ENCODE peak calls at places on chromosomes 7 and 10, in ten cellular contexts. L, W, O, P, U, V, J, C, S and G are unnamed samples.

GRCh38 chr10:48451969-48452878 is 145.7 kb downstream of the MAPK8 start:
- DNase-seq in L (peak), W (no peak), O (no peak), P (no peak), U (no peak), V (no peak), J (no peak), C (peak), S (no peak), G (peak)

GRCh38 chr10:600876-601275 is 88.6 kb downstream of the DIP2C start:
- DNase-seq in L (no peak), W (no peak), O (no peak), P (no peak), U (peak), V (peak), J (peak), C (no peak), S (no peak), G (peak)

GRCh38 chr7:28207486-28208158 is 27.0 kb upstream of the JAZF1 start:
- DNase-seq in L (no peak), W (no peak), O (no peak), P (no peak), U (no peak), V (no peak), J (no peak), C (no peak), S (no peak), G (no peak)

GRCh38 chr7:4042402-4042801 is 639.7 kb upstream of the FOXK1 start:
- DNase-seq in L (no peak), W (no peak), O (no peak), P (no peak), U (no peak), V (no peak), J (no peak), C (peak), S (no peak), G (no peak)

GRCh38 chr7:74025146-74025545 is 2.8 kb upstream of the ELN start:
- DNase-seq in L (no peak), W (no peak), O (no peak), P (no peak), U (no peak), V (no peak), J (no peak), C (no peak), S (no peak), G (no peak)

GRCh38 chr7:117323585-117323876 is 673 bp upstream of the WNT2 start:
- DNase-seq in L (no peak), W (no peak), O (no peak), P (no peak), U (peak), V (no peak), J (no peak), C (no peak), S (no peak), G (no peak)

GRCh38 chr7:31058122-31058521 is 6.0 kb downstream of the ADCYAP1R1 start:
- DNase-seq in L (no peak), W (no peak), O (no peak), P (no peak), U (no peak), V (no peak), J (no peak), C (no peak), S (no peak), G (no peak)

GRCh38 chr10:77555591-77556212 is 81.9 kb downstream of the KCNMA1 start:
- DNase-seq in L (no peak), W (no peak), O (no peak), P (no peak), U (no peak), V (no peak), J (no peak), C (no peak), S (no peak), G (no peak)

GRCh38 chr10:31936933-31937332 is 8.3 kb upstream of the ARHGAP12 start:
- DNase-seq in L (no peak), W (no peak), O (no peak), P (no peak), U (no peak), V (no peak), J (no peak), C (no peak), S (no peak), G (no peak)

GRCh38 chr7:130818056-130818455 is 84.0 kb upstream of the KLF14 start:
- DNase-seq in L (no peak), W (no peak), O (no peak), P (no peak), U (no peak), V (no peak), J (no peak), C (no peak), S (no peak), G (no peak)

GRCh38 chr7:128347573-128348147 is 4.0 kb upstream of the RBM28 start:
- DNase-seq in L (no peak), W (no peak), O (no peak), P (peak), U (no peak), V (no peak), J (no peak), C (no peak), S (peak), G (peak)

GRCh38 chr10:5659702-5660528 is 6.5 kb downstream of the ASB13 start:
- DNase-seq in L (no peak), W (no peak), O (peak), P (peak), U (peak), V (peak), J (no peak), C (no peak), S (peak), G (peak)

GRCh38 chr10:17273403-17273802 is 45.4 kb downstream of the VIM start:
- DNase-seq in L (no peak), W (no peak), O (no peak), P (peak), U (peak), V (no peak), J (no peak), C (no peak), S (peak), G (no peak)

GRCh38 chr10:30705086-30705624 is 75.6 kb upstream of the LYZL2 start:
- DNase-seq in L (no peak), W (no peak), O (no peak), P (no peak), U (no peak), V (no peak), J (no peak), C (peak), S (no peak), G (no peak)

GRCh38 chr10:93435621-93436385 is 46.3 kb downstream of the MYOF start:
- DNase-seq in L (no peak), W (no peak), O (no peak), P (no peak), U (peak), V (no peak), J (no peak), C (no peak), S (peak), G (no peak)

GRCh38 chr10:789831-790701 is 100.6 kb upstream of the DIP2C start:
- DNase-seq in L (no peak), W (peak), O (no peak), P (no peak), U (no peak), V (no peak), J (no peak), C (peak), S (no peak), G (peak)

GRCh38 chr10:73865459-73866442 is 8.6 kb downstream of the CAMK2G start:
- DNase-seq in L (no peak), W (no peak), O (peak), P (no peak), U (no peak), V (no peak), J (no peak), C (no peak), S (no peak), G (no peak)

GRCh38 chr10:59847888-59848287 is 58.5 kb downstream of the CCDC6 start:
- DNase-seq in L (no peak), W (no peak), O (no peak), P (no peak), U (no peak), V (no peak), J (no peak), C (no peak), S (no peak), G (no peak)

GRCh38 chr7:32218741-32219283 is 148.6 kb upstream of the PDE1C start:
- DNase-seq in L (no peak), W (no peak), O (no peak), P (no peak), U (no peak), V (no peak), J (no peak), C (no peak), S (no peak), G (no peak)

GRCh38 chr7:80603940-80604339 is 34.5 kb upstream of the CD36 start:
- DNase-seq in L (no peak), W (no peak), O (no peak), P (no peak), U (no peak), V (no peak), J (no peak), C (no peak), S (no peak), G (no peak)

GRCh38 chr7:151735854-151736402 is 141.0 kb downstream of the PRKAG2 start:
- DNase-seq in L (no peak), W (no peak), O (no peak), P (no peak), U (no peak), V (no peak), J (no peak), C (no peak), S (no peak), G (no peak)

DNA sequence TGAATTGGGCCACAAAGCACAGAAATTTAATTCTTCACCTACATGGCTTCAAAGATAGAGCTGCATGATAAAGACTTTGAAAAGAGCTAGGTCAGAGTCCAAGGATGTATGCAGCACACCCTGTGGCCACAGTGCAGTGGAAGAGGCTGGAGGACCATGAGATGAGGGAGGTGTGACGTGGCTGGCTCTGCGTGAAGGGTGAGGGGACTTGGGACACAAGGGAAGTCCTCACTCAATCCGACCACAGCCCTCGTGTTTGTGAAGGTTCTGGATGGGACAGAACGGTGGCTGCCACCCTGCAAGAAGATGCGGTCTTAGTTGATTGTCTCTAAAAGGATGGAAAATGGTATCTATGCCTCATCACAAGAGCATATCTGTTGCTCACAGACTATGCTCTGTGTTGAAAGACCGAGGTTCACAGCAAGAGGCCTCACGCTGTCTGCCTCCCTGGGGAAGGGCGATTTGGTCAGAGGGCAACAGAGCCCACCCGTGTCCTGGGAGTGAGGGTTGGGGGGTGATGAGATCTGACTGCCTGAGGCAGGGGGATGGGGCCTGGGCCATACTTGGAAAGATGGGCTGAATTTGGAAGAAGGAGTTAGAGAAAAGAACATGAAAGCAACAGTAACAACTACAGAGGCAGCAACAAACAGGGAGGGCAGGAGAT is 174.4 kb upstream of the SHH start:
- DNase-seq in L (no peak), W (no peak), O (no peak), P (no peak), U (no peak), V (no peak), J (no peak), C (no peak), S (no peak), G (no peak)
- TF ChIP-seq CTCF in L (no peak), W (no peak), O (no peak), P (no peak), U (no peak), V (no peak), J (no peak), C (no peak), S (no peak), G (no peak)

DNA sequence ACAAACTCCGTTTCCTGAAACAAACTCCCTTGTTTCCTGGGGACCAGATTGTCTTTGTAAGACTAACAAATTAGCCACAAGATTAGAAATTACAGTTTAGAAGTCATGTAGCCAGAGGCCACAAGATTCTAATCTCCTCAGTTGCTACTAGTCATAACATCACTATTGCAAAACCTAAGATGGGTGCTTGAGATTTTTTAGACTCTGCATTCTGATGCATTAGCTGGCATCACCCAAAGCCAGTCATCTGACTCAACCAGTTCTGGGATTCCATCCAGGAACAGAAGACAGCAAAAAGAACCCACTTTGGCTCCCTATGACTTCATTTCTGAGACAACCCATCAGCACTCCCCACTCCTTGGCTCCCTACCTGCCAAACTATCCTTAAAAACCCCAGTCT is 367.9 kb upstream of the MBL2 start:
- DNase-seq in L (no peak), W (no peak), O (no peak), P (no peak), U (peak), V (no peak), J (no peak), C (no peak), S (no peak), G (no peak)
- TF ChIP-seq CTCF in L (no peak), W (no peak), O (no peak), P (no peak), U (no peak), V (no peak), J (no peak), C (no peak), S (no peak), G (no peak)

DNA sequence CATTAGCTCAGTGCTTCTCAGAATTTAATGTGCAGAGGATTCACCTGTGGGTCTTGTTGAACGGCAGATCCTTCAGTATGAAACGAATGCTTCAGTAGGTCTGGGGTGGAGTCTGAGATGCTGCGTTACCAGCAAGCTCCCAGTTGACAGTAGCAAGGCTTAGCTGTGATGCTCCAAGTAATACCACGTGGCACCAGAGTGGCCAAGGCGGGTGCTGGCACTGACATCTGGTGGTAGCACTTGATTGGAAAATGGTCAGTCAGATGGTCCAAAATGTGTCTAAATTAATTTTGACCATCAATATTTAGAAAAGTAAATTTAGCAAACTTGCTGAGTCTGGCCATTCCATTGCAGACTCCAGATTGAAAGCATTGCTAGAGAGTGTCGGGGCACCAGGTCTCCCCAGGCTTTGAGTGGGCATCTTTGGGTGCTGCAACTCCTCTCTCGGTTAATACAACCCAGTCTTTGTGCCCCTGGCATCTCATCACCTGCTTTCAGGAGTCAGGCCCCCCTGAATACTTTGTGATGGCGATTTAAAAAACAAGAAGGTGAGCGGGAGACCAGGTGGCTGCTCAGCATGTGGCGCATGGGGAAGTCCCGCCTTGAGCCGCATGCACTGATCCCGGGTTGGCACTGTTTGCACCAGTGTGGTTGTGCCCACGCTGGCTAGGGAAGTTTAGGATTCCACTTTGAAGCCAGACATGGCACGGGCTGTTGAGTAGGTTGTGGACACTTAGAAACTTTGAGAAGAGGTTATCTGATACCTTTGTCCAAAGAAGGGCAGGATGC is 130.0 kb downstream of the NT5C2 start:
- DNase-seq in L (no peak), W (no peak), O (no peak), P (no peak), U (no peak), V (no peak), J (no peak), C (no peak), S (no peak), G (no peak)
- TF ChIP-seq CTCF in L (peak), W (peak), O (peak), P (peak), U (peak), V (no peak), J (no peak), C (peak), S (no peak), G (no peak)

GRCh38 chr7:140983802-140984201 is 30.9 kb downstream of the MRPS33 start:
- DNase-seq in L (no peak), W (no peak), O (no peak), P (peak), U (no peak), V (no peak), J (no peak), C (no peak), S (no peak), G (no peak)
- TF ChIP-seq CTCF in L (no peak), W (peak), O (no peak), P (peak), U (peak), V (peak), J (no peak), C (peak), S (peak), G (no peak)

GRCh38 chr10:50554995-50555568 is 68.7 kb downstream of the SGMS1 start:
- DNase-seq in L (no peak), W (no peak), O (no peak), P (no peak), U (no peak), V (no peak), J (no peak), C (no peak), S (no peak), G (no peak)
- TF ChIP-seq CTCF in L (no peak), W (peak), O (no peak), P (peak), U (peak), V (no peak), J (no peak), C (no peak), S (no peak), G (no peak)

DNA sequence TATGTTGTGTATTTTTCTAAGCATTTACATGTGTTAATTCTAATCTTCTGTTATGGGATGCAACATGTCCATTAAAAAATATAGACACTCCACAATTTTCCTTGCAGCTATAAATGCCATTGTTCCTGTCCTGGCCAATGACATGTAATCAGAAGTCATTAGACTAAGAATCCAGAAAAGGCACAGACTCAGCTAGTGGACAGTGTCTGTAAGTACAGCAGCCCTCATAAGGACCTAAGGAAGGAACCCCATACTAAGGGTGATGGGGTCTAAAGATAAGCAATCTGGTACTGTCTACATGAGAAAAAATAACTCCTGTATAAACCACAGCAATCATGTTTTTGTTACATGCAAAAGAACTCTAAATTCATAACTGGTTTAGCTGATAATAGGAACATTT is 115.9 kb downstream of the GPR85 start:
- DNase-seq in L (no peak), W (no peak), O (no peak), P (peak), U (no peak), V (no peak), J (no peak), C (no peak), S (no peak), G (no peak)
- TF ChIP-seq CTCF in L (peak), W (peak), O (no peak), P (peak), U (peak), V (no peak), J (no peak), C (no peak), S (no peak), G (no peak)

GRCh38 chr7:602341-603141 is 82.9 kb upstream of the PDGFA start:
- DNase-seq in L (peak), W (peak), O (no peak), P (no peak), U (no peak), V (no peak), J (no peak), C (no peak), S (peak), G (no peak)

GRCh38 chr7:604884-605531 is 85.4 kb upstream of the PDGFA start:
- DNase-seq in L (peak), W (peak), O (peak), P (no peak), U (no peak), V (no peak), J (no peak), C (no peak), S (no peak), G (no peak)

GRCh38 chr7:603152-603941 is 83.7 kb upstream of the PDGFA start:
- DNase-seq in L (peak), W (no peak), O (no peak), P (no peak), U (no peak), V (no peak), J (no peak), C (no peak), S (no peak), G (no peak)

GRCh38 chr7:605661-606450 is 86.2 kb upstream of the PDGFA start:
- DNase-seq in L (no peak), W (peak), O (no peak), P (no peak), U (no peak), V (no peak), J (no peak), C (no peak), S (no peak), G (no peak)

DNA sequence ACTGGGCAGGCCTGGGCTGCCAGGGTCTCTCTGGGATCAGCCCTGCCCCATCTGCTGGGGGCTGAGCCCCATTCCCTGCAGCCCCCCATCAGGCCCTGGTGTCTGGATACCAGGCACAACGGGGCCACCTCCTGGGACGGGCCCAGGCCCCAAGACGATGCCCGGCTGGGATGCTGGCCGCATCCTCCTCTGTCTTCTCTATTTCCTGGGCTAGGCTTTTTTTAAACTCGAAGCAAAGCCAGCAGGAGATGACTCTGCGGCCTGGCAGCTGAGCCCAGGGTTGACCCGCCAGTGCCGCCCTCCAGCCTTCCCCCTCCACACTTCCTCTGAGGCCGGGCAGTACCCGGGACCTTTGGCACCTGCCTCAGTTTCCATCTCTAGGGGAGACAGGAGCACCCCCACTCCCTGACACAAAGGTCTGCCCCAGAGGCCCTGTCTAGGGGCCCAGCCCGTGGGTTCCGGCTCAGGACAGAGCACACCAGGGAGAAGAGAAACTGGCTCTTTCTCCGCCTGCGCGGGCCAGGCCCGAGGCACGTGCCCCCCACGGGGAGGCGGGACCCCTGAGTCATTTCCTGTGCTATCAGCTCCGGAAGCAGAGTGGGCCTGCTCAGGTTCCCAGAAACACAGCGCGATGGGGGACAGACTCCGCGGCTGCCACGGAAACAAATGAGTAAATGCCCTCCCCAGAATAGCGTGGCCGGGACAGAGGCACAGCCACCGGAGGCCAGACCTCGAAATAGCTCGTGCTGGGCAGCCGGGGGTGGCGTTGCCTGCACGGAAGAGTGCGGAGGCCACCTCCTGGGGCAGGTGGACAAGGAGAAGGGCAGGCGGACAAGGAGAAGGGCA is 84.6 kb upstream of the PDGFA start:
- DNase-seq in L (peak), W (peak), O (peak), P (no peak), U (no peak), V (no peak), J (peak), C (peak), S (no peak), G (peak)
- TF ChIP-seq CTCF in L (no peak), W (no peak), O (no peak), P (no peak), U (no peak), V (no peak), J (no peak), C (no peak), S (no peak), G (no peak)